ENCODE peak calls at places on chromosome 9, in six cellular contexts. Q is H1, G is HepG2, B is GM12892, N is K562, F is GM12878. O is an unnamed sample.

GRCh38 chr9:21668504-21668903 is 133.9 kb upstream of the MTAP start:
- DNase-seq in Q (no peak), B (no peak), N (no peak), G (no peak), F (no peak), O (no peak)

GRCh38 chr9:65435464-65435863 is 150.5 kb upstream of the FOXD4L5 start:
- DNase-seq in F (no peak), B (no peak), G (no peak), N (no peak), Q (no peak), O (no peak)

GRCh38 chr9:100590481-100590880 is 12.6 kb downstream of the CAVIN4 start:
- DNase-seq in F (no peak), B (no peak), N (no peak), Q (no peak), G (no peak), O (no peak)

GRCh38 chr9:14415947-14416346 is 102.0 kb upstream of the NFIB start:
- DNase-seq in G (no peak), N (no peak), B (no peak), F (no peak), Q (no peak), O (no peak)

GRCh38 chr9:16754662-16755061 is 115.8 kb downstream of the BNC2 start:
- DNase-seq in F (no peak), Q (no peak), B (no peak), G (no peak), N (no peak), O (no peak)

GRCh38 chr9:125568616-125569015 is 138.4 kb downstream of the MAPKAP1 start:
- DNase-seq in B (no peak), N (no peak), Q (no peak), G (no peak), F (no peak), O (no peak)

GRCh38 chr9:3875371-3876132 is 349.8 kb upstream of the RFX3 start:
- DNase-seq in B (no peak), G (no peak), F (no peak), Q (no peak), N (no peak), O (no peak)

GRCh38 chr9:99105152-99106043 is 485 bp downstream of the TGFBR1 start:
- DNase-seq in N (peak), Q (no peak), B (peak), G (peak), F (no peak), O (peak)

GRCh38 chr9:110986529-110986928 is 51.7 kb downstream of the LPAR1 start:
- DNase-seq in Q (no peak), G (no peak), B (no peak), F (no peak), N (no peak), O (no peak)

GRCh38 chr9:14272924-14273528 is 40.9 kb downstream of the NFIB start:
- DNase-seq in N (no peak), G (no peak), B (no peak), Q (no peak), F (no peak), O (no peak)

GRCh38 chr9:105842023-105842644 is 147.8 kb downstream of the TMEM38B start:
- DNase-seq in N (peak), F (peak), G (peak), B (no peak), Q (no peak), O (peak)

GRCh38 chr9:93132946-93133640 is 958 bp downstream of the NINJ1 start:
- DNase-seq in F (no peak), N (no peak), G (peak), B (no peak), Q (no peak), O (no peak)

GRCh38 chr9:94861589-94862241 is 135.2 kb downstream of the AOPEP start:
- DNase-seq in G (no peak), N (no peak), F (no peak), B (no peak), Q (no peak), O (no peak)

GRCh38 chr9:75995066-75995465 is 104.6 kb downstream of the PCSK5 start:
- DNase-seq in G (no peak), N (no peak), F (no peak), Q (no peak), B (no peak), O (no peak)

GRCh38 chr9:124834586-124834985 is 18.7 kb upstream of the WDR38 start:
- DNase-seq in N (peak), F (no peak), B (no peak), G (no peak), Q (no peak), O (no peak)

GRCh38 chr9:4127873-4128272 is 172.0 kb downstream of the GLIS3 start:
- DNase-seq in Q (no peak), B (no peak), N (no peak), G (no peak), F (no peak), O (no peak)

GRCh38 chr9:16133556-16134227 is 580.8 kb downstream of the CCDC171 start:
- DNase-seq in Q (no peak), G (peak), F (no peak), B (peak), N (peak), O (peak)

GRCh38 chr9:109771796-109772525 is 8.0 kb upstream of the PALM2AKAP2 start:
- DNase-seq in Q (no peak), N (no peak), F (no peak), G (no peak), B (no peak), O (no peak)

GRCh38 chr9:88006511-88007290 is 32.4 kb upstream of the CDK20 start:
- DNase-seq in N (no peak), F (no peak), B (no peak), Q (no peak), G (no peak), O (no peak)

GRCh38 chr9:104831681-104832080 is 67.8 kb downstream of the NIPSNAP3B start:
- DNase-seq in F (no peak), G (no peak), B (no peak), Q (no peak), N (no peak), O (no peak)

GRCh38 chr9:6816581-6816980 is 58.8 kb downstream of the KDM4C start:
- DNase-seq in N (no peak), Q (no peak), F (no peak), G (no peak), B (no peak), O (no peak)

GRCh38 chr9:24391095-24391494 is 154.6 kb downstream of the IZUMO3 start:
- DNase-seq in N (no peak), G (no peak), Q (no peak), B (no peak), F (no peak), O (no peak)

GRCh38 chr9:37251452-37251851 is 131.1 kb downstream of the ZCCHC7 start:
- DNase-seq in G (no peak), B (no peak), N (no peak), F (no peak), Q (peak), O (no peak)

GRCh38 chr9:107422189-107422802 is 67.3 kb downstream of the KLF4 start:
- DNase-seq in N (peak), B (no peak), Q (peak), G (peak), F (no peak), O (peak)

GRCh38 chr9:8719833-8720486 is 920.4 kb upstream of the DMAC1 start:
- DNase-seq in B (no peak), G (no peak), N (no peak), Q (no peak), F (no peak), O (no peak)

GRCh38 chr9:129614932-129615331 is 6.0 kb downstream of the C9orf50 start:
- DNase-seq in N (no peak), G (no peak), Q (no peak), F (no peak), B (no peak), O (no peak)

GRCh38 chr9:110971234-110971633 is 67.0 kb downstream of the LPAR1 start:
- DNase-seq in G (no peak), B (no peak), F (no peak), N (no peak), Q (no peak), O (no peak)

GRCh38 chr9:70490478-70490877 is 76.0 kb upstream of the KLF9 start:
- DNase-seq in G (no peak), Q (no peak), F (no peak), B (no peak), N (no peak), O (no peak)

DNA sequence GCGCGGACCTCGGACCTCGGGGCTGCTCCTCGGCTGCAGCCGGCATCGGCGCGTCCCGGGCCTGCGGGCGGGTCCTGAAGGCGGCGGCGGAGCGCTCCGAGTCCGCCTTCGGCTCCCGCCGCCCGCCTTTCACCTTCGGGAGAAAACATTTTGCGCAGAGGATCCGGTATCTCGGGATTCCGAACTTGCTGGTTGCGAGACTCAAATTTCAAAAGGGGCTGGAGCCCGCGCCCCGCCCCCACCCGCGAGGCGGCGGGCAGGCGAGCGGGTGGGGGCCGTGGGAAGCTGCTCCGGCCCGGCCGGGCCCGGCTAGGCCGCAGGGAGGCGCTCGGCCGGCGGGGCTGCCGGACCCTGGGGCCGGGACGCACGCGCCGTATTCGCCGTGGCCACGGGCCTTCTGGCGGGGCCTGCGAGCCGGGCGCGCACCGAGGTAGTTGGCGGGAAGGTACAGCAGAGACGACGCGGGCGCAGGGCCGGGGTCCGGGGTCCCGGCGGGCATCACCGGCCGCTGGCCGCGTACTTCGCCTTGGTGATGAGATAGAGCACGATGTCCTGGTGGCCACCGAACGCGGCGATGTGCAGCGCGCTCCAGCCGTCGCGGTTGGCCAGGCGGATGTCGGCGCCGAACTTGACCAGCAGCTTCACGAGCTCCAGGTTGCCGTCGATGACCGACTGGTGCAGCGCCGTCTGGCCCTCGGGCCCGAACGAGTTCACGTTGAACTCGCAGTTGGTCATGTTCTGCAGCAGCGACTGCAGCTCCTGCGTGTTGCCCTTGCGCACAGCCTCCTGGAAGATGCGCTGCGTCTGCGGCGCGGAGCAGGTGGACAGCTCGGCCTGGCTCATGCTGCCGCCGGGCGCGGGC is 754 bp downstream of the NRARP start:
- DNase-seq in Q (no peak), N (peak), G (no peak), B (no peak), F (no peak), O (peak)
- TF ChIP-seq POLR2A in Q (no peak), N (peak), G (no peak), B (no peak), F (peak), O (no peak)

GRCh38 chr9:131398204-131398603 is 4.3 kb downstream of the PRRC2B start:
- DNase-seq in F (peak), N (peak), G (no peak), B (no peak), Q (no peak), O (peak)
- TF ChIP-seq TAF1 in F (no peak), N (no peak), G (no peak), B (no peak), Q (no peak), O (no peak)

GRCh38 chr9:122051401-122052346 is 41.4 kb downstream of the TTLL11 start:
- DNase-seq in N (peak), B (no peak), G (no peak), Q (no peak), F (peak), O (no peak)
- TF ChIP-seq POLR2A in N (no peak), B (no peak), G (no peak), Q (no peak), F (no peak), O (no peak)

DNA sequence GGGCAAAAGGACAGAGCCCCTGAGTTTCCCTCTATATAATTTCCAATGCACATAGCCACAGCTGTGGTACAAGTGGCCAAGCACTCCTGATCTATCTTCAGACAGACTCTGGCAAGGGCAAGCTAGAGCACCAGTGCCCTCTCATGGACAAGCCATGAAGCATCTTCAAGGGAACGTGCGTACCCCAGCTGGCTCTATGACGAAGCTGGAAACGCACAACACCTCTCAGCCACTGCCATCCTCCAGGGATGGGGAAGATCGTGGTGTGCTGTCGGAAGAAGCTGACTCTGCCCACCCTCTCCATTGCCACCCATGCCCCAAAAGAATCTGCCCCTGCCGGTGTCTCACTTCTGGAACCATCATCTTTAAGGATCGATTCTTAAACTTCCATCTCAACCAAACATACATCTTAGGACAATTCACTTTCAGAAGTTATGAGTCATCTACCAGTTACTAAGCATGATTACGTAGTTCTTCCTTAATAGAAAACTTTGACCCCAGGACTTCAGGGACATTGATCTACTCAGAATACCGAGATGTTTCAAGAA is 482.9 kb downstream of the AGTPBP1 start:
- DNase-seq in G (peak), B (peak), Q (peak), N (peak), F (peak), O (peak)
- TF ChIP-seq TAF1 in G (no peak), B (no peak), Q (no peak), N (no peak), F (no peak), O (no peak)

GRCh38 chr9:113851359-113851758 is 24.8 kb upstream of the ZNF618 start:
- DNase-seq in G (no peak), Q (no peak), B (no peak), F (no peak), N (no peak), O (no peak)
- TF ChIP-seq POLR2A in G (no peak), Q (no peak), B (no peak), F (no peak), N (no peak), O (no peak)

DNA sequence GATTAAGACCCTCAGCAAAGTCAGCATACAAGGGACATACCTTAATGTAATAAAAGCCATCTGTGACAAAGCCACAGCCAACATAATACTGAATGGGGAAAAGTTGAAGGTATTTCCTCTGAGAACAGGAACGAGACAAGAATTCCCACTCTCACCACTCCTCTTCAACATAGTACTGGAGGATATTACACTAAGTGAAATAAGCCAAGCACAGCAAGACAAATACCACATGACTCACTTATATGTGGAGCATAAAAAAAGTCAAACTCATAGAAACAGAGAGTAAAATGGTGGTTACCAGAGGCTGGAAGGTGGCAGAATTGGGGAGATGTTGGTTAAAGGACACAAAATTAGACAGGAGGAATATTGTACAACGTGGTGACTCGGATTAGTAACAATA is 118.1 kb upstream of the NFIL3 start:
- DNase-seq in G (no peak), Q (no peak), F (no peak), B (no peak), N (no peak), O (no peak)
- TF ChIP-seq TAF1 in G (no peak), Q (no peak), F (no peak), B (no peak), N (no peak), O (no peak)

GRCh38 chr9:73219985-73220626 is 68.4 kb downstream of the ANXA1 start:
- DNase-seq in F (peak), B (no peak), N (no peak), G (no peak), Q (no peak), O (no peak)
- TF ChIP-seq POLR2A in F (no peak), B (no peak), N (no peak), G (no peak), Q (no peak), O (no peak)

DNA sequence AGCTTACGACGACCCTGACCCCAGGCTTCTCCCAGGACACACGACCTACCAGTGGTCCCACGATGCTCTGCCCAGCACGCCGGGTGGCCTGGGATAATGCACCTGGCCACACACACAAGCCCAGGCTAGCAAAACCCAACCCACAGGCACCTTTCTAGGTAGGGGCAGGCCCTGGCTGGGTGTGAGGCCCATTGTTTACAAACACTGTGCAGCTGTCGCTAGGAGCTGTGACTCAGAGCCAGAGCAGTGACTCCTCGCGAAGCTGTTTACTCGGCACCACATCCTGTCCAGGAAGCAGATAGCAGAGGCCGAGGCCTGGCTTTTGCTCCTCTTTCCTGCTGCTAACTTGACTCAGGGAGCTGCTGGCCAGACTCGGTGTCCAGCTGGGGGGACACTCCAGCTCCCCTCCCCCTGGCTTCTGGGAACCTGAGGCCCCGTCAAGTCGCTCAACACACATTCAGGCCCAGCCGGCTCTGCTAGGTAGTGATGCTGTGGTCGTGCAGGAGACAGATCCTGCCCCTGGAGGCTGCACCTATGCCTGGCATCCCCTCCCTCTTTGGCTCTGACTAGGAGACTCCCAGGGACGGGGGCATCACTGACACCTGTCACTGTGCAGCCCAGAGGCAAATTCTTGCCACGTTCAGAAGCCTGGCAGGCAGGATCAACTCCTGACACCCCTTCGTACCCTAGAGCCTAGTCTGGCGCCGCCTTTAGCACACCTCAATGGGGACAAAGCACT is 12.8 kb upstream of the RALGDS start:
- DNase-seq in B (peak), Q (no peak), N (peak), G (peak), F (no peak), O (peak)
- TF ChIP-seq TAF1 in B (peak), Q (no peak), N (no peak), G (no peak), F (no peak), O (peak)